ENCODE peak calls at places on chromosomes 4 and X, in six cellular contexts. One of them, this sample, is unnamed.

GRCh38 chrX:13414006-13414647 is 94.3 kb upstream of the ATXN3L start:
- DNase-seq in choroid plexus epithelial cell: no peak
- DNase-seq in kidney: no peak
- DNase-seq in effector memory CD4-positive, alpha-beta T cell: no peak
- DNase-seq in colonic mucosa: no peak
- DNase-seq in iPS DF 6.9: no peak
- DNase-seq in this sample: no peak

GRCh38 chrX:85109235-85109634 is 105.6 kb downstream of the APOOL start:
- DNase-seq in choroid plexus epithelial cell: peak; percentile 18
- DNase-seq in kidney: no peak
- DNase-seq in effector memory CD4-positive, alpha-beta T cell: no peak
- DNase-seq in colonic mucosa: no peak
- DNase-seq in iPS DF 6.9: peak; percentile 25
- DNase-seq in this sample: peak; percentile 45

GRCh38 chrX:2595258-2595657 is 94.5 kb upstream of the DHRSX start:
- DNase-seq in choroid plexus epithelial cell: no peak
- DNase-seq in kidney: no peak
- DNase-seq in effector memory CD4-positive, alpha-beta T cell: no peak
- DNase-seq in colonic mucosa: no peak
- DNase-seq in iPS DF 6.9: no peak
- DNase-seq in this sample: no peak

GRCh38 chrX:45889471-45889870 is 655.8 kb downstream of the ZNF674 start:
- DNase-seq in choroid plexus epithelial cell: no peak
- DNase-seq in kidney: no peak
- DNase-seq in effector memory CD4-positive, alpha-beta T cell: no peak
- DNase-seq in colonic mucosa: no peak
- DNase-seq in iPS DF 6.9: no peak
- DNase-seq in this sample: no peak

GRCh38 chr4:75025432-75025831 is 92.5 kb downstream of the PARM1 start:
- DNase-seq in choroid plexus epithelial cell: no peak
- DNase-seq in kidney: no peak
- DNase-seq in effector memory CD4-positive, alpha-beta T cell: no peak
- DNase-seq in colonic mucosa: no peak
- DNase-seq in iPS DF 6.9: no peak
- DNase-seq in this sample: no peak

GRCh38 chrX:13569479-13570244 is at the start of gene EGFL6:
- DNase-seq in choroid plexus epithelial cell: no peak
- DNase-seq in kidney: peak; percentile 61
- DNase-seq in effector memory CD4-positive, alpha-beta T cell: no peak
- DNase-seq in colonic mucosa: no peak
- DNase-seq in iPS DF 6.9: no peak
- DNase-seq in this sample: peak; percentile 11

GRCh38 chr4:88041626-88042025 is 34.2 kb downstream of the PKD2 start:
- DNase-seq in choroid plexus epithelial cell: no peak
- DNase-seq in kidney: no peak
- DNase-seq in effector memory CD4-positive, alpha-beta T cell: no peak
- DNase-seq in colonic mucosa: no peak
- DNase-seq in iPS DF 6.9: no peak
- DNase-seq in this sample: no peak

GRCh38 chr4:2101346-2102044 is 42.4 kb downstream of the NAT8L start:
- DNase-seq in choroid plexus epithelial cell: no peak
- DNase-seq in kidney: no peak
- DNase-seq in effector memory CD4-positive, alpha-beta T cell: no peak
- DNase-seq in colonic mucosa: no peak
- DNase-seq in iPS DF 6.9: no peak
- DNase-seq in this sample: no peak

GRCh38 chr4:786861-787300 is 39.0 kb downstream of the CPLX1 start:
- DNase-seq in choroid plexus epithelial cell: no peak
- DNase-seq in kidney: peak; percentile 89
- DNase-seq in effector memory CD4-positive, alpha-beta T cell: no peak
- DNase-seq in colonic mucosa: peak; percentile 66
- DNase-seq in iPS DF 6.9: no peak
- DNase-seq in this sample: no peak

GRCh38 chr4:1080432-1080831 is 32.9 kb downstream of the RNF212 start:
- DNase-seq in choroid plexus epithelial cell: no peak
- DNase-seq in kidney: no peak
- DNase-seq in effector memory CD4-positive, alpha-beta T cell: no peak
- DNase-seq in colonic mucosa: no peak
- DNase-seq in iPS DF 6.9: no peak
- DNase-seq in this sample: no peak

DNA sequence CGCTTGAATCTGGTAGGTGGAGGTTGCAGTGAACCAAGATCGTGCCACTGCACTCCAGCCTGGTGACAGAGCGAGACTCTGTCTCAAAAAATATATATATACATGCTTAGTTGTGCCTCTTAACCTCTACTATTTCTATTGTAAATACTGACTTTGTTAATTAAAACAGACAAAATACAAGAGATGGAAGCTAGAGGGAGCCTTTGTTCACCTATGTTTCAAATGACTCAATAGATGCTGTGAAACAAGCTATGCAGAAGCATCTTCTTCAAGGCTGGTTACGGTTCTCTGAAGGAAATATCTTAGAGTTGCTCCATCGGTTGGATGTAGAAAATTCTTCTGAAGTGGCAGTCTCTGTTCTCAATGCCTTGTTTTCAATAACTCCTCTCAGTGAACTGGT is 6.2 kb downstream of the NCAPG start:
- DNase-seq in choroid plexus epithelial cell: peak; percentile 91
- DNase-seq in kidney: no peak
- DNase-seq in effector memory CD4-positive, alpha-beta T cell: no peak
- DNase-seq in colonic mucosa: no peak
- DNase-seq in iPS DF 6.9: no peak
- DNase-seq in this sample: peak; percentile 53
- H3K4me3 ChIP-seq in choroid plexus epithelial cell: no peak overlapping the region
- H3K4me3 ChIP-seq in kidney: no peak overlapping the region
- H3K4me3 ChIP-seq in effector memory CD4-positive, alpha-beta T cell: no peak overlapping the region
- H3K4me3 ChIP-seq in colonic mucosa: no peak overlapping the region
- H3K4me3 ChIP-seq in iPS DF 6.9: no peak overlapping the region
- H3K4me3 ChIP-seq in this sample: no peak overlapping the region

DNA sequence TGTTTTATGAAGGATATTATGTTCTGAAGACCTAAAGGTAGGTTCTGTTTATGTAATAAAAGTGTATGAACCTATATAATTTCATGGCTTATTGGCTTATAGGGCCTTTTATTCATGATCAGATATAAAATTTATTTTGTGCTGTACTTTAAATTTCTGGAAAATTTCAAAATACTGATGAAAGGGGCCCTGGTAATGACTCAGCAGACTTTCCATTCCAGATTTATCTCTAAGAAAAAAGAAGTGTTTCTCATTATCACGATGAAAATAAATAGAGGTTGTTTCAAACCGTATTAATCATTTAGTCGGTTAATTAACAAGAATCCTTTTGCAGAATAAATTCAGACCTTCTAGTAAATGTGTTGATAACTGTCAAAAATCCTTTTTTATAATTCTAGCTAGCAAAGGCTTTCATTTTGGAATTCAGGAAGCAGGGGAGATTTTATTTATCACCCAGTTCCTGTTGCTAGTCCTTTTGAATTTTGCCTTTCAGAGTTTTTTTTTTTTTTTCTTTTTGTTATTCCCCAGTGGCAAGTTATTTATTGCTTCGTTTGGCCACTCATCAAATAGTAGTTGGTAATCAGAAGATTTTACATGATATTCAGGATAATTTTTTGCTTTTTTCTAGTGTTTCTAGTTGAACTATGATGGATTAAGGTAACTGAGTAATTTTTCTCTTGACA is 5.4 kb upstream of the TAPT1 start:
- DNase-seq in choroid plexus epithelial cell: peak; percentile 7
- DNase-seq in kidney: no peak
- DNase-seq in effector memory CD4-positive, alpha-beta T cell: no peak
- DNase-seq in colonic mucosa: no peak
- DNase-seq in iPS DF 6.9: no peak
- DNase-seq in this sample: no peak
- H3K4me3 ChIP-seq in choroid plexus epithelial cell: no peak overlapping the region
- H3K4me3 ChIP-seq in kidney: peak overlapping the region; percentile 11
- H3K4me3 ChIP-seq in effector memory CD4-positive, alpha-beta T cell: no peak overlapping the region
- H3K4me3 ChIP-seq in colonic mucosa: no peak overlapping the region
- H3K4me3 ChIP-seq in iPS DF 6.9: no peak overlapping the region
- H3K4me3 ChIP-seq in this sample: no peak overlapping the region

GRCh38 chrX:23821847-23822246 is 38.9 kb downstream of the SAT1 start:
- DNase-seq in choroid plexus epithelial cell: no peak
- DNase-seq in kidney: no peak
- DNase-seq in effector memory CD4-positive, alpha-beta T cell: no peak
- DNase-seq in colonic mucosa: no peak
- DNase-seq in iPS DF 6.9: no peak
- DNase-seq in this sample: no peak
- H3K4me3 ChIP-seq in choroid plexus epithelial cell: no peak overlapping the region
- H3K4me3 ChIP-seq in kidney: no peak overlapping the region
- H3K4me3 ChIP-seq in effector memory CD4-positive, alpha-beta T cell: no peak overlapping the region
- H3K4me3 ChIP-seq in colonic mucosa: no peak overlapping the region
- H3K4me3 ChIP-seq in iPS DF 6.9: no peak overlapping the region
- H3K4me3 ChIP-seq in this sample: no peak overlapping the region

GRCh38 chr4:173519130-173520101 is 10.6 kb downstream of the HAND2 start:
- DNase-seq in choroid plexus epithelial cell: no peak
- DNase-seq in kidney: no peak
- DNase-seq in effector memory CD4-positive, alpha-beta T cell: no peak
- DNase-seq in colonic mucosa: no peak
- DNase-seq in iPS DF 6.9: no peak
- DNase-seq in this sample: no peak
- H3K4me3 ChIP-seq in choroid plexus epithelial cell: no peak overlapping the region
- H3K4me3 ChIP-seq in kidney: no peak overlapping the region
- H3K4me3 ChIP-seq in effector memory CD4-positive, alpha-beta T cell: no peak overlapping the region
- H3K4me3 ChIP-seq in colonic mucosa: peak overlapping the region; percentile 7
- H3K4me3 ChIP-seq in iPS DF 6.9: no peak overlapping the region
- H3K4me3 ChIP-seq in this sample: no peak overlapping the region

GRCh38 chrX:15072259-15072658 is 197.6 kb downstream of the ASB9 start:
- DNase-seq in choroid plexus epithelial cell: no peak
- DNase-seq in kidney: no peak
- DNase-seq in effector memory CD4-positive, alpha-beta T cell: no peak
- DNase-seq in colonic mucosa: no peak
- DNase-seq in iPS DF 6.9: no peak
- DNase-seq in this sample: no peak
- H3K4me3 ChIP-seq in choroid plexus epithelial cell: no peak overlapping the region
- H3K4me3 ChIP-seq in kidney: no peak overlapping the region
- H3K4me3 ChIP-seq in effector memory CD4-positive, alpha-beta T cell: no peak overlapping the region
- H3K4me3 ChIP-seq in colonic mucosa: no peak overlapping the region
- H3K4me3 ChIP-seq in iPS DF 6.9: no peak overlapping the region
- H3K4me3 ChIP-seq in this sample: no peak overlapping the region

DNA sequence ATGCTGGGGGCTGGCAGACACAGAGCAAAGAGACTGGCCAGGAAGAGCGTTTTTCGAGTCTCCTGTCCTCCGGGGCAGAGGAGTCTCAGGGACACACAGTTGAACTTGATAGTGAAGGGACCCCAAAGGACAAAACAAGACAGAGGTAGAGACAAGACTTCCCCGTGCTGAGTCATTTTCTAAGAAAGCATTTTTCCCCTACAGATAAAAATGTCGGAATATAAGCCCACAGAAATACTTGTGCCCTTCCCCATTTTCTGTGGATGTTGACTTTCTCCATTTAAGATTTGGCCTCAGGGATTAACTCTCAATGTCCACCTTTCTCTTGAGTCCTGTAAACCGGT is 523 bp upstream of the BTK start:
- DNase-seq in choroid plexus epithelial cell: no peak
- DNase-seq in kidney: no peak
- DNase-seq in effector memory CD4-positive, alpha-beta T cell: no peak
- DNase-seq in colonic mucosa: no peak
- DNase-seq in iPS DF 6.9: no peak
- DNase-seq in this sample: no peak
- H3K4me3 ChIP-seq in choroid plexus epithelial cell: no peak overlapping the region
- H3K4me3 ChIP-seq in kidney: no peak overlapping the region
- H3K4me3 ChIP-seq in effector memory CD4-positive, alpha-beta T cell: no peak overlapping the region
- H3K4me3 ChIP-seq in colonic mucosa: no peak overlapping the region
- H3K4me3 ChIP-seq in iPS DF 6.9: no peak overlapping the region
- H3K4me3 ChIP-seq in this sample: no peak overlapping the region

GRCh38 chr4:127988638-127989037 is 23.4 kb downstream of the ABHD18 start:
- DNase-seq in choroid plexus epithelial cell: no peak
- DNase-seq in kidney: no peak
- DNase-seq in effector memory CD4-positive, alpha-beta T cell: no peak
- DNase-seq in colonic mucosa: no peak
- DNase-seq in iPS DF 6.9: no peak
- DNase-seq in this sample: no peak

GRCh38 chr4:127995776-127996175 is 30.6 kb downstream of the ABHD18 start:
- DNase-seq in choroid plexus epithelial cell: no peak
- DNase-seq in kidney: no peak
- DNase-seq in effector memory CD4-positive, alpha-beta T cell: no peak
- DNase-seq in colonic mucosa: no peak
- DNase-seq in iPS DF 6.9: no peak
- DNase-seq in this sample: no peak

GRCh38 chr4:127997534-127998388 is 32.6 kb downstream of the ABHD18 start:
- DNase-seq in choroid plexus epithelial cell: peak; percentile 36
- DNase-seq in kidney: no peak
- DNase-seq in effector memory CD4-positive, alpha-beta T cell: no peak
- DNase-seq in colonic mucosa: no peak
- DNase-seq in iPS DF 6.9: no peak
- DNase-seq in this sample: peak; percentile 35

GRCh38 chr4:127993150-127993549 is 27.9 kb downstream of the ABHD18 start:
- DNase-seq in choroid plexus epithelial cell: no peak
- DNase-seq in kidney: no peak
- DNase-seq in effector memory CD4-positive, alpha-beta T cell: no peak
- DNase-seq in colonic mucosa: no peak
- DNase-seq in iPS DF 6.9: no peak
- DNase-seq in this sample: no peak
- H3K4me3 ChIP-seq in choroid plexus epithelial cell: no peak overlapping the region
- H3K4me3 ChIP-seq in kidney: no peak overlapping the region
- H3K4me3 ChIP-seq in effector memory CD4-positive, alpha-beta T cell: no peak overlapping the region
- H3K4me3 ChIP-seq in colonic mucosa: no peak overlapping the region
- H3K4me3 ChIP-seq in iPS DF 6.9: no peak overlapping the region
- H3K4me3 ChIP-seq in this sample: no peak overlapping the region

DNA sequence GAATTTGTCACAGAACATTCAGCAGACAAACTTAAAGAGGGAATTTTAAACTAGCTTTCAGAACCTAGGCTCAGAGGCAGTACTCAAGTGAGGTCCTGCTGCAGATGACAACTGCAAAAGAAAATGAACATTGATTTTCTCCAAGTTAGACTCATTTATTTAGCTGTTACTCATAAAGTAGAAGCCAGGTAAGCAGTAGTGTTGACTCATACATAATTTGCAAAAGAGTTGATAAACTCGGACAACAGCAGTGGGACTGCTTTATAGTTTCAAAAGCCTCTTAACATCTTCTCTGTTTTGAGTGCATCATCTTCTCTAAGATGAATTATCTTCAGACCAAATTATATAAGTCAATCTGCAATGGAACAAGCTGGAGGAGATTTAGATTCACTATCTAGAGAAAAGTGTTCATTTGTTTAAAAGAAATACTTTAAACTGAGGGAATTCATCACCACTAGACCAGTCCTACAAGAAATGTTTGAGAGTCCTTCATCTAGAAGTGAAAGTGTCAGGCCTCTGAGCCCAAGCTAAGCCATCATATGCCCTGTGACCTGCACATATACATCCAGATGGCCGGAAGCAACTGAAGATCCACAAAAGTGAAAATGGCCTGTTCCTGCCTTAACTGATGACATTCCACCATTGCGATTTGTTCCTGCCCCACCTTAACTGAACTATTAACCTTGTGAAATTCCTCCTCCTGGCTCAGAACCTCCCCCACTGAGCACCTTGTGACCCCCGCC is 49.5 kb downstream of the COQ2 start:
- DNase-seq in choroid plexus epithelial cell: no peak
- DNase-seq in kidney: no peak
- DNase-seq in effector memory CD4-positive, alpha-beta T cell: no peak
- DNase-seq in colonic mucosa: no peak
- DNase-seq in iPS DF 6.9: no peak
- DNase-seq in this sample: peak; percentile 84
- H3K4me3 ChIP-seq in choroid plexus epithelial cell: no peak overlapping the region
- H3K4me3 ChIP-seq in kidney: no peak overlapping the region
- H3K4me3 ChIP-seq in effector memory CD4-positive, alpha-beta T cell: peak overlapping the region; percentile 14
- H3K4me3 ChIP-seq in colonic mucosa: no peak overlapping the region
- H3K4me3 ChIP-seq in iPS DF 6.9: no peak overlapping the region
- H3K4me3 ChIP-seq in this sample: no peak overlapping the region

GRCh38 chrX:10579753-10580060 is 40.7 kb downstream of the MID1 start:
- DNase-seq in choroid plexus epithelial cell: peak; percentile 57
- DNase-seq in kidney: no peak
- DNase-seq in effector memory CD4-positive, alpha-beta T cell: no peak
- DNase-seq in colonic mucosa: no peak
- DNase-seq in iPS DF 6.9: no peak
- DNase-seq in this sample: no peak
- H3K4me3 ChIP-seq in choroid plexus epithelial cell: peak overlapping the region; percentile 25
- H3K4me3 ChIP-seq in kidney: peak overlapping the region; percentile 26
- H3K4me3 ChIP-seq in effector memory CD4-positive, alpha-beta T cell: no peak overlapping the region
- H3K4me3 ChIP-seq in colonic mucosa: no peak overlapping the region
- H3K4me3 ChIP-seq in iPS DF 6.9: no peak overlapping the region
- H3K4me3 ChIP-seq in this sample: no peak overlapping the region

GRCh38 chr4:7192252-7193039 is at the start of gene SORCS2:
- DNase-seq in choroid plexus epithelial cell: peak; percentile 54
- DNase-seq in kidney: peak; percentile 56
- DNase-seq in effector memory CD4-positive, alpha-beta T cell: no peak
- DNase-seq in colonic mucosa: peak; percentile 36
- DNase-seq in iPS DF 6.9: no peak
- DNase-seq in this sample: peak; percentile 70
- H3K4me3 ChIP-seq in choroid plexus epithelial cell: peak within 1 kb of the TSS; percentile 39
- H3K4me3 ChIP-seq in kidney: no peak within 1 kb of the TSS
- H3K4me3 ChIP-seq in effector memory CD4-positive, alpha-beta T cell: no peak within 1 kb of the TSS
- H3K4me3 ChIP-seq in colonic mucosa: peak within 1 kb of the TSS; percentile 19
- H3K4me3 ChIP-seq in iPS DF 6.9: peak within 1 kb of the TSS; percentile 60
- H3K4me3 ChIP-seq in this sample: no peak within 1 kb of the TSS